ENCODE peak calls at places on chromosome 21, in eight cellular contexts. Q is HS-5; I is stimulated activated CD8-positive, alpha-beta memory T cell treated with anti-CD3 and anti-CD28 coated beads, Interleukin-2, amount 100 ng/mL, for 1 hour; X is epithelial cell of prostate; T is cortex of kidney; E is nephron progenitor cell; K is fibroblast of pulmonary artery; J is left colon. L is an unnamed sample.

GRCh38 chr21:35682874-35683549 is 377.3 kb downstream of the SETD4 start:
- DNase-seq in Q (no peak), I (no peak), X (no peak), T (no peak), E (no peak), K (peak; percentile 28), J (no peak), L (no peak)

GRCh38 chr21:38667466-38667865 is 138.3 kb upstream of the ETS2 start:
- DNase-seq in Q (no peak), I (no peak), X (no peak), T (no peak), E (no peak), K (no peak), J (no peak), L (no peak)

GRCh38 chr21:34881421-34881820 is 167.7 kb downstream of the RUNX1 start:
- DNase-seq in Q (no peak), I (no peak), X (no peak), T (no peak), E (no peak), K (peak; percentile 57), J (no peak), L (no peak)

GRCh38 chr21:20110368-20110767 is 887.8 kb upstream of the NCAM2 start:
- DNase-seq in Q (no peak), I (no peak), X (no peak), T (no peak), E (no peak), K (no peak), J (no peak), L (no peak)

GRCh38 chr21:20647603-20648002 is 350.6 kb upstream of the NCAM2 start:
- DNase-seq in Q (peak; percentile 51), I (no peak), X (no peak), T (no peak), E (no peak), K (no peak), J (no peak), L (peak; percentile 7)

GRCh38 chr21:36642777-36643176 is 56.1 kb upstream of the SIM2 start:
- DNase-seq in Q (no peak), I (no peak), X (no peak), T (no peak), E (no peak), K (no peak), J (no peak), L (no peak)

GRCh38 chr21:15552914-15553491 is 176.8 kb upstream of the USP25 start:
- DNase-seq in Q (peak; percentile 9), I (no peak), X (no peak), T (no peak), E (no peak), K (peak; percentile 46), J (no peak), L (peak; percentile 9)

GRCh38 chr21:46322351-46323226 is 1.1 kb downstream of the C21orf58 start:
- DNase-seq in Q (no peak), I (no peak), X (no peak), T (no peak), E (peak; percentile 37), K (peak; percentile 37), J (peak; percentile 40), L (no peak)

GRCh38 chr21:37244506-37245083 is 22.5 kb downstream of the VPS26C start:
- DNase-seq in Q (no peak), I (no peak), X (no peak), T (no peak), E (no peak), K (no peak), J (no peak), L (no peak)

GRCh38 chr21:46092811-46093667 is 4.9 kb upstream of the COL6A2 start:
- DNase-seq in Q (no peak), I (no peak), X (no peak), T (no peak), E (no peak), K (no peak), J (no peak), L (no peak)

L was measured in SW 1271.